ENCODE peak calls at places on chromosomes 4 and X, in four cellular contexts. W is WTC11, P is HepG2, D is K562. U is an unnamed sample.

GRCh38 chrX:43450355-43450754 is 205.7 kb upstream of the MAOA start:
- DNase-seq in W (no peak), D (no peak), P (no peak), U (no peak)

GRCh38 chr4:39568805-39569204 is 41.6 kb upstream of the UGDH start:
- DNase-seq in W (no peak), D (no peak), P (no peak), U (peak; percentile 31)

GRCh38 chrX:17187301-17187836 is 187.6 kb upstream of the NHS start:
- DNase-seq in P (no peak), D (no peak), W (no peak), U (no peak)

GRCh38 chrX:47143894-47144625 is 442 bp downstream of the NDUFB11 start:
- DNase-seq in W (peak; percentile 18), D (peak; percentile 77), P (no peak), U (peak; percentile 42)

GRCh38 chr4:84994280-84994679 is 27.8 kb upstream of the WDFY3 start:
- DNase-seq in P (no peak), W (no peak), D (no peak), U (no peak)

GRCh38 chrX:139049455-139049854 is 337.9 kb upstream of the FGF13 start:
- DNase-seq in W (no peak), P (no peak), D (no peak), U (no peak)

GRCh38 chr4:140250989-140251552 is 97.1 kb upstream of the MAML3 start:
- DNase-seq in P (no peak), D (no peak), W (no peak), U (no peak)

GRCh38 chrX:41621236-41621651 is 67.5 kb upstream of the GPR34 start:
- DNase-seq in D (peak; percentile 20), W (peak; percentile 10), P (no peak), U (no peak)

GRCh38 chrX:39559229-39559628 is 538.5 kb downstream of the BCOR start:
- DNase-seq in D (no peak), P (no peak), W (no peak), U (no peak)

GRCh38 chr4:151485541-151486131 is 76.7 kb downstream of the FHIP1A start:
- DNase-seq in W (no peak), D (no peak), P (no peak), U (no peak)

GRCh38 chr4:140213116-140213515 is 59.1 kb upstream of the MAML3 start:
- DNase-seq in P (no peak), D (no peak), W (no peak), U (no peak)

GRCh38 chrX:150813922-150814321 is 84.5 kb downstream of the CD99L2 start:
- DNase-seq in P (no peak), D (no peak), W (no peak), U (no peak)

GRCh38 chrX:129634541-129634940 is 20.2 kb downstream of the APLN start:
- DNase-seq in W (peak; percentile 18), D (no peak), P (no peak), U (no peak)

GRCh38 chr4:125432078-125432477 is 117.3 kb downstream of the FAT4 start:
- DNase-seq in W (peak; percentile 44), P (peak; percentile 0), D (no peak), U (no peak)

GRCh38 chrX:132984058-132984650 is 25.7 kb upstream of the HS6ST2 start:
- DNase-seq in P (no peak), D (no peak), W (no peak), U (no peak)

GRCh38 chr4:170134821-170135220 is 45.1 kb upstream of the AADAT start:
- DNase-seq in W (no peak), D (no peak), P (no peak), U (no peak)

GRCh38 chrX:81120270-81120935 is 81.3 kb downstream of the HMGN5 start:
- DNase-seq in W (no peak), P (no peak), D (no peak), U (no peak)

DNA sequence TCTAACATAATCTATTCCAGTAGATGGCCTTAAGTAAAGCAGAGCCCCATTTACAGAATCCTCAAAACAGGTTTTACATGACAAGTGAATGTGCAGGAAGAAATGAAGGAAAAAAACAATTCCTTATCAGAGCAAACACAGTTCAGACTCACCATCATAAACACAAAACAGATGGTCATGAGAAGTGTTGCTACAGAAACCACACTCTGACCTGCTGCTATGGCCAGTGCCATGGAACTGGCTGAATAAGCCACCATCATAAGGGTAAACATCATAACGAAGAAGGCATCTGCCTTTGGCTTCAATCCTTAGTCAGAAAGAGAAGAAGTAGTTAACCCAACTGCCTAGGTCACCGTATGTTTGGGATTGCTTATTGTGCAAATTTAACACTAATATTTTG is 61.1 kb downstream of the ABCG2 start:
- DNase-seq in D (no peak), W (no peak), P (no peak), U (no peak)
- TF ChIP-seq TCF7 in D (no peak), W (no peak), P (no peak), U (no peak)

GRCh38 chr4:76800902-76801301 is 97.0 kb downstream of the SOWAHB start:
- DNase-seq in P (no peak), D (no peak), W (no peak), U (peak; percentile 16)

GRCh38 chr4:76804060-76804459 is 93.9 kb downstream of the SOWAHB start:
- DNase-seq in D (no peak), W (no peak), P (no peak), U (no peak)

GRCh38 chr4:76801621-76802545 is 96.1 kb downstream of the SOWAHB start:
- DNase-seq in D (no peak), P (no peak), W (peak; percentile 56), U (no peak)

GRCh38 chr4:76803522-76803921 is 94.4 kb downstream of the SOWAHB start:
- DNase-seq in P (no peak), W (no peak), D (peak; percentile 15), U (no peak)

DNA sequence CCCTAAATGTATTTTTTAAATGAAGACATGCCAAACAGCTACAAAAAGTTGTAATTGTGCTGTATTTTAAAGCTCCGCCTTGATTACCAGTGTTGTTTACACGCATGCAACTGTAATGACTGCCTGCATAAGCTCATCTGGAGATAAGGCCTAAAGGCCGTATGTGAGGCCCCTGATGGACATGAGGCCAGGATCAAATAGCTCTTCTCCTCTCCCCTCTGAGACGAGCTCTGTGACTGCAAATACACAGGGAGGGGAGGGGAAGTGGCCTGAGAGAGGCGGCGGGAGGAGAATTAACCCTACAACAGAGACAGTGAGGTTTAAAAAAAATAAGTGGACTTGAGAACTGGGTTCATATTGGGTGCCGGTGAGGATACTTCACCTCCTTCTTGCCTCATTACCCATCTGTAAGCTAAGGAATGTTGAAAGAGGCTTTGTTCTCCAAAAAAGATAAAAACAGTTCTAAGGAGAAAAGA is 95.4 kb downstream of the SOWAHB start:
- DNase-seq in D (no peak), P (no peak), W (no peak), U (no peak)
- TF ChIP-seq TCF7 in D (no peak), P (no peak), W (no peak), U (no peak)

GRCh38 chrX:102154900-102155805 is 624 bp downstream of the BEX5 start:
- DNase-seq in D (no peak), P (no peak), W (no peak), U (no peak)

GRCh38 chrX:102155806-102156179 is at the start of gene BEX5:
- DNase-seq in W (peak; percentile 57), P (no peak), D (peak; percentile 18), U (no peak)

GRCh38 chrX:102154218-102154860 is 1.4 kb downstream of the BEX5 start:
- DNase-seq in W (peak; percentile 50), D (peak; percentile 11), P (no peak), U (no peak)
- TF ChIP-seq TCF7 in W (no peak), D (no peak), P (no peak), U (no peak)

GRCh38 chr4:165682621-165683020 is 190.4 kb upstream of the TLL1 start:
- DNase-seq in P (no peak), D (no peak), W (no peak), U (no peak)
- TF ChIP-seq TCF7 in P (no peak), D (no peak), W (no peak), U (no peak)

GRCh38 chr4:17111436-17111835 is 213.0 kb upstream of the LDB2 start:
- DNase-seq in D (no peak), P (no peak), W (no peak), U (no peak)

GRCh38 chr4:17117746-17118145 is 219.3 kb upstream of the LDB2 start:
- DNase-seq in W (no peak), D (no peak), P (no peak), U (no peak)

GRCh38 chr4:17109126-17109525 is 210.7 kb upstream of the LDB2 start:
- DNase-seq in W (no peak), D (no peak), P (no peak), U (no peak)

GRCh38 chr4:17115546-17115945 is 217.1 kb upstream of the LDB2 start:
- DNase-seq in D (no peak), P (no peak), W (no peak), U (no peak)

DNA sequence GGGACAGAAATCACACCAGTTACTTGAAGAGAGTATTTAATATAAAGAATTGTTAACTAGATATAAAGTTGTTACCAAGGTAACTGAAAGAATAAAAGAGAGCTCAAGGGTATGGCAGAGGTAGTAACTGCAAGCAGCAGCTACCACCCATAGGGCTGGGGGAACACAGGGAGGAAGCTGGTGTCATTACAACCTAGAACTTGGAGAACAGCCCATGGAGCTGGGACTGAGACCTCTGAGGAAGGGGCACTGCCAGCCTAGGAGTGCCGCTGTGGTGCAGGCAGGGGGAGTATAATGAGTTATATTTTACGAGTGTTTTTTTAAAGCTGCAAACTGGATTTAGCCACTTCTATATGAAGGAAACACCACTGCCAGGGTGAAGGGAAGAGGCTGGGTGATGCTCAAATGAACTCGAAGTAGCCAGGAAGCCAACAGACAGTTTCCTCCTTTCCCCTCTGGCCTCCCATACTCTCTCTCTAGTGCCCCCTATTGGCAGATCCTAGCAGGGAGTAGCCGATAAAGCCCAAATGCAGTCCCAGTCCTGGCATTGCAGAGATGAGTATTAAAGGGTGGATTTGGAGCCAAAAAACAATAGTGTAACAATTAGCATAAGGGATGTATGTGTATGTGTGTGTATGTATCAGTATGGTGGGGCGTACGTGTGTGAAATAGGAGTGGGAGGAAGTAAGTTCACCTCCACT is 213.7 kb upstream of the LDB2 start:
- DNase-seq in D (peak; percentile 34), W (peak; percentile 68), P (peak; percentile 6), U (no peak)
- TF ChIP-seq TCF7 in D (no peak), W (no peak), P (no peak), U (no peak)

U was measured in GM12878.